ENCODE peak calls at places on chromosomes 3 and 15, in eight cellular contexts. I is HFF-Myc, U is tibial nerve, J is tibial artery, B is fibroblast of mammary gland, L is NB4, W is brain microvascular endothelial cell, T is choroid plexus epithelial cell. P is an unnamed sample.

GRCh38 chr3:72082121-72082715 is 297.3 kb upstream of the PROK2 start:
- DNase-seq in T (no peak), W (no peak), I (no peak), L (peak), B (peak), U (peak), J (no peak), P (no peak)

GRCh38 chr15:81293728-81294500 is 30.0 kb downstream of the STARD5 start:
- DNase-seq in W (no peak), U (no peak), T (no peak), J (peak), I (no peak), L (peak), B (no peak), P (no peak)

GRCh38 chr3:150300847-150301517 is 107.1 kb upstream of the TSC22D2 start:
- DNase-seq in J (no peak), T (no peak), U (no peak), I (no peak), W (peak), L (no peak), B (peak), P (no peak)

GRCh38 chr15:31455499-31455898 is 128.9 kb downstream of the KLF13 start:
- DNase-seq in U (no peak), J (no peak), I (no peak), W (no peak), L (no peak), T (no peak), B (no peak), P (no peak)

GRCh38 chr15:88487176-88487795 is 19.8 kb downstream of the MRPS11 start:
- DNase-seq in W (no peak), U (no peak), L (no peak), I (no peak), T (no peak), B (no peak), J (no peak), P (no peak)

GRCh38 chr3:105827959-105828358 is 40.9 kb downstream of the CBLB start:
- DNase-seq in J (peak), W (peak), T (peak), L (peak), U (no peak), I (peak), B (peak), P (peak)

GRCh38 chr3:60575726-60576272 is 675.5 kb downstream of the FHIT start:
- DNase-seq in J (no peak), L (no peak), T (no peak), U (no peak), W (no peak), B (no peak), I (no peak), P (no peak)

GRCh38 chr15:25804451-25804850 is 58.7 kb downstream of the ATP10A start:
- DNase-seq in J (peak), U (no peak), I (no peak), B (no peak), W (no peak), L (no peak), T (no peak), P (no peak)

GRCh38 chr15:70632079-70632850 is 131.1 kb downstream of the UACA start:
- DNase-seq in U (no peak), W (no peak), B (peak), T (no peak), I (no peak), L (peak), J (no peak), P (no peak)

GRCh38 chr3:46400000-46400734 is 6.7 kb downstream of the CCR5AS start:
- DNase-seq in T (peak), B (peak), W (peak), U (no peak), I (no peak), J (no peak), L (no peak), P (peak)

GRCh38 chr3:172522871-172523818 is at the start of gene TNFSF10:
- DNase-seq in I (no peak), T (no peak), W (no peak), J (peak), L (peak), B (peak), U (peak), P (no peak)

GRCh38 chr3:44074181-44074580 is 167.5 kb upstream of the TOPAZ1 start:
- DNase-seq in I (no peak), L (no peak), T (no peak), J (no peak), W (no peak), B (no peak), U (no peak), P (no peak)

GRCh38 chr15:77554306-77555080 is 78.2 kb downstream of the LINGO1 start:
- DNase-seq in B (no peak), U (no peak), I (no peak), J (no peak), T (no peak), W (no peak), L (no peak), P (no peak)

GRCh38 chr3:10707089-10707983 is 108.7 kb upstream of the SLC6A11 start:
- DNase-seq in U (no peak), T (no peak), B (no peak), I (no peak), J (no peak), L (no peak), W (no peak), P (no peak)

GRCh38 chr3:48436477-48436787 is 3.5 kb downstream of the CCDC51 start:
- DNase-seq in W (no peak), T (no peak), I (no peak), J (no peak), L (no peak), B (no peak), U (no peak), P (no peak)

GRCh38 chr15:95018888-95019545 is 787.7 kb downstream of the MCTP2 start:
- DNase-seq in T (peak), L (peak), B (peak), W (peak), J (no peak), I (no peak), U (no peak), P (peak)

GRCh38 chr3:36769926-36770325 is 5.6 kb upstream of the DCLK3 start:
- DNase-seq in T (no peak), J (no peak), U (no peak), I (no peak), W (no peak), B (no peak), L (no peak), P (no peak)

GRCh38 chr3:163971861-163972260 is 1106.4 kb downstream of the SI start:
- DNase-seq in W (no peak), J (no peak), U (no peak), B (no peak), I (no peak), T (no peak), L (no peak), P (no peak)

GRCh38 chr3:183533410-183534132 is 21.9 kb downstream of the KLHL6 start:
- DNase-seq in J (no peak), W (no peak), T (peak), U (no peak), I (no peak), L (no peak), B (no peak), P (no peak)

GRCh38 chr15:58559904-58560588 is 128.3 kb downstream of the LIPC start:
- DNase-seq in I (no peak), L (no peak), J (no peak), B (no peak), T (no peak), W (no peak), U (no peak), P (no peak)

GRCh38 chr3:109806929-109807328 is 469.6 kb upstream of the DPPA4 start:
- DNase-seq in B (peak), W (peak), U (no peak), T (peak), J (no peak), I (peak), L (peak), P (peak)

GRCh38 chr3:33438284-33438668 is 1.9 kb downstream of the UBP1 start:
- DNase-seq in T (peak), I (no peak), W (no peak), U (no peak), J (no peak), L (peak), B (peak), P (peak)

GRCh38 chr3:44862221-44862637 is 517 bp downstream of the TMEM42 start:
- DNase-seq in U (no peak), W (peak), I (no peak), B (peak), J (no peak), T (peak), L (peak), P (peak)

GRCh38 chr3:48271763-48272498 is 31.0 kb downstream of the ZNF589 start:
- DNase-seq in J (no peak), W (no peak), B (no peak), L (no peak), T (no peak), I (no peak), U (no peak), P (no peak)

GRCh38 chr3:99578339-99578970 is 59.9 kb upstream of the COL8A1 start:
- DNase-seq in J (no peak), I (no peak), T (peak), W (no peak), U (no peak), L (no peak), B (peak), P (peak)

GRCh38 chr3:53802256-53802880 is 43.9 kb downstream of the CHDH start:
- DNase-seq in U (no peak), L (no peak), B (no peak), I (no peak), W (no peak), J (peak), T (no peak), P (no peak)

GRCh38 chr3:127027811-127028548 is 45.1 kb downstream of the PLXNA1 start:
- DNase-seq in J (no peak), L (no peak), T (no peak), U (no peak), I (no peak), B (no peak), W (no peak), P (no peak)

GRCh38 chr3:49017978-49018706 is at the start of gene DALRD3:
- DNase-seq in T (peak), B (peak), U (peak), I (no peak), J (peak), L (peak), W (peak), P (peak)

GRCh38 chr3:85710490-85710889 is 751.7 kb downstream of the CADM2 start:
- DNase-seq in J (no peak), I (no peak), L (peak), U (no peak), B (peak), W (no peak), T (peak), P (peak)

GRCh38 chr3:62876064-62876463 is 848 bp upstream of the CADPS start:
- DNase-seq in T (peak), L (peak), I (peak), U (peak), W (peak), B (peak), J (no peak), P (peak)

GRCh38 chr3:34020761-34021635 is 222.6 kb downstream of the PDCD6IP start:
- DNase-seq in W (no peak), I (no peak), L (no peak), B (no peak), J (no peak), T (no peak), U (no peak), P (no peak)

DNA sequence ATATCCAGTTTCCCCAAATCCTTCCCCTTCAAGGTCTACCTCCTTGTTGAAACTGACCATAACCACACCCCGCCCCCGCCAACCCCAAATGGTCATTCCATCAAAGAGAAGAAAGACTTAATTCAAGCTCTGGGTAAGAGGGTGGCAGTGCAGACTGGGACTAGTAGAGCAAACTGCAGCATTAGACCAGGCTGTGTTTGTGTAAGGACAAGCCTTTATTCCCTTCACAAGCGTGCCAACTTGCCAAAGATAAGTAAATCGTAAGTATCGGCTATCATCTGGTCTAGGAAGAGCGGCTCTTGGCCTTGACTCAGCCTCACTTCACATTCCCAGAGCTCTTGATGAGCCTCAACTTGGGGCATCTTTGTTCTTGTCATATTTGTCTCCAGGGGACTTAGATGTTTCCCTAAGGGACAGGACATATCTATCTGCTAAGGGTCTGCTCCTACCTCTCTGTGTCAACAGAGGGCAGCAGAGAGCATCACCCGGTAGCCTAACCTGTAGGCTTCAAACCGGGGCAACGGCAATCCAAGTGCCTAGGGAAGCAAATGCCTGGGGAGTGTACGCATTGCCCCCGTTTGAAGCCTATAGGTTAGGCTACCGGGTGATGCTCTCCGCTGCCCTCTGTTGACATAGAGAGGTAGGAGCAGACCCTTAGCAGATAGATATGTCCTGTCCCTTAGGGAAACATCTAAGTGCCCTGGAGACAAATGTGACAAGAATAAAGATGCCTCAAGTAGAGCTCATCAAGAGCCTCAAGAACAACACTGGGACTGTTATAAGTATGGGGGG is 8.9 kb upstream of the MAP3K13 start:
- DNase-seq in L (peak), U (peak), J (peak), W (peak), T (peak), I (peak), B (peak), P (peak)
- TF ChIP-seq CTCF in L (peak), U (no peak), J (no peak), W (peak), T (peak), I (peak), B (peak), P (peak)

GRCh38 chr15:45132844-45133560 is 3.2 kb downstream of the DUOX1 start:
- DNase-seq in W (no peak), I (no peak), J (no peak), L (no peak), U (no peak), B (no peak), T (no peak), P (no peak)

GRCh38 chr15:45129651-45130129 is at the start of the genes DUOX1 and DUOXA1:
- DNase-seq in W (no peak), T (no peak), B (no peak), I (no peak), J (no peak), L (no peak), U (no peak), P (no peak)

GRCh38 chr15:45131510-45131909 is 1.7 kb downstream of the DUOX1 start:
- DNase-seq in I (no peak), L (no peak), U (no peak), J (no peak), T (no peak), B (no peak), W (no peak), P (no peak)

GRCh38 chr15:45128971-45129639 is 574 bp downstream of the DUOXA1 start:
- DNase-seq in J (no peak), I (no peak), L (no peak), W (no peak), T (no peak), B (no peak), U (no peak), P (no peak)

GRCh38 chr15:45130291-45131000 is 652 bp downstream of the DUOX1 start:
- DNase-seq in T (no peak), L (no peak), I (no peak), B (no peak), U (no peak), J (no peak), W (no peak), P (no peak)
- H3K4me3 ChIP-seq in T (no peak), L (no peak), I (no peak), B (no peak), U (peak), J (no peak), W (no peak), P (no peak)

GRCh38 chr15:89888214-89888804 is 5.5 kb downstream of the AP3S2 start:
- DNase-seq in T (peak), I (peak), J (no peak), L (peak), U (no peak), W (peak), B (peak), P (peak)
- TF ChIP-seq CTCF in T (peak), I (peak), J (no peak), L (peak), U (no peak), W (peak), B (peak), P (peak)

DNA sequence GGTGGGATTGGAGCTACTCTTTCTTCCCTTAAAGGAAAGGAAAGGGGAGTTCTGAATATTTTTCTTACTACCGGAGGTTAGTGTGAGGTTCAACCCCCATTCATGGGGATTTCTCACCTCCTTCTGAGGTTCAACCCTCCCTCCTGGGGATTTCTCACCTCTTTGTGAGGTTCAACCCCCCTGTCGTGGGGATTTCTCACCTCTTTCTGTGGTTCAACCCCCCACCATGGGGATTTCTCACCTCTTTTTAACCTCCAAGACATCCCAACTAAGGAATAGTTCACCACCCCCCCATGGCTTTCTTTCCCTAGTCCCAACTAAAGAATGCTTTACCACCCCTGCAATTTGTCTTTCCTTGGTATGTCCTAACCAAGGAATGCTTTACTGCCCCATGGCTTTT is 520.3 kb downstream of the EDEM1 start:
- DNase-seq in J (no peak), I (no peak), U (no peak), L (no peak), B (no peak), W (no peak), T (no peak), P (no peak)
- H3K4me3 ChIP-seq in J (no peak), I (no peak), U (no peak), L (no peak), B (no peak), W (no peak), T (no peak), P (no peak)

DNA sequence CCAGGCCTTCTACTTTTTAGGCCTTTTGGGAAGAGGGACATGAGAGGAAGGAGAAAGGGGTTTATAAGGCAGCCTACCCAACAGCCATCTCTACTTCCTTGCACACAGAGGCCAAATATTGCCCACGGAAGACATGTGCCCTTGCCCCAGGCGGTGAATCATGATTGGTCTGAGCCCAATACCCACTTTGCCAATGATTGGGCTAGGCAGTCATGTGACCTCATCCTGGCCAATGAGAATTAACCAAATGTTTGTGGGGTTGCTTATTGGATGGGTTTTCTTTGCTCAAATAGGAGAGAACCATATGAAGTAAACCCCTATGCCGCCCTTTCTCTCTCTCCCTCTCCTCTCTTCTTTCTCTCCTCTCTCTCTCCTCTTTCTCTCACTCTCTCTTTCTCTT is 42.1 kb upstream of the ATP1B3 start:
- DNase-seq in W (no peak), B (no peak), U (no peak), I (no peak), T (no peak), J (no peak), L (no peak), P (no peak)
- TF ChIP-seq CTCF in W (no peak), B (no peak), U (no peak), I (no peak), T (no peak), J (no peak), L (no peak), P (no peak)

GRCh38 chr3:13010770-13011169 is 62.5 kb downstream of the IQSEC1 start:
- DNase-seq in W (no peak), J (no peak), B (no peak), I (no peak), L (no peak), U (no peak), T (no peak), P (no peak)

GRCh38 chr3:13007251-13007941 is 65.8 kb downstream of the IQSEC1 start:
- DNase-seq in I (no peak), L (no peak), U (no peak), J (no peak), T (no peak), B (no peak), W (no peak), P (no peak)

GRCh38 chr3:13009946-13010315 is 63.3 kb downstream of the IQSEC1 start:
- DNase-seq in L (no peak), U (no peak), W (no peak), B (no peak), T (no peak), J (no peak), I (no peak), P (no peak)

GRCh38 chr3:13008114-13008995 is 64.9 kb downstream of the IQSEC1 start:
- DNase-seq in U (no peak), B (no peak), J (no peak), L (no peak), T (no peak), W (no peak), I (no peak), P (no peak)

GRCh38 chr3:13009132-13009945 is 63.9 kb downstream of the IQSEC1 start:
- DNase-seq in J (peak), W (no peak), T (no peak), L (peak), I (no peak), U (peak), B (no peak), P (no peak)
- H3K4me3 ChIP-seq in J (no peak), W (no peak), T (no peak), L (peak), I (no peak), U (no peak), B (no peak), P (no peak)